ENCODE peak calls at places on chromosomes 12 and 14, in ten cellular contexts. Q, D, N, V, H, G, S, L, F and T are unnamed samples.

GRCh38 chr14:95482967-95483842 is 33.2 kb downstream of the SYNE3 start:
- DNase-seq in Q (peak; percentile 85), D (peak; percentile 98), N (no peak), V (peak; percentile 97), H (peak; percentile 74), G (no peak), S (peak; percentile 61), L (peak; percentile 47), F (no peak), T (peak; percentile 64)

GRCh38 chr12:4767181-4767580 is 47.0 kb downstream of the GALNT8 start:
- DNase-seq in Q (no peak), D (no peak), N (no peak), V (no peak), H (no peak), G (no peak), S (no peak), L (no peak), F (no peak), T (no peak)

GRCh38 chr12:72872986-72873385 is 600.8 kb downstream of the TRHDE start:
- DNase-seq in Q (no peak), D (no peak), N (no peak), V (no peak), H (no peak), G (no peak), S (no peak), L (no peak), F (no peak), T (no peak)

GRCh38 chr14:62501021-62501750 is 544.1 kb downstream of the KCNH5 start:
- DNase-seq in Q (no peak), D (no peak), N (no peak), V (no peak), H (no peak), G (no peak), S (no peak), L (no peak), F (no peak), T (no peak)

GRCh38 chr12:129532707-129533499 is 370.9 kb downstream of the TMEM132D start:
- DNase-seq in Q (no peak), D (no peak), N (no peak), V (no peak), H (no peak), G (no peak), S (no peak), L (no peak), F (no peak), T (no peak)

GRCh38 chr14:36238666-36239363 is 62.3 kb upstream of the PTCSC3 start:
- DNase-seq in Q (no peak), D (no peak), N (no peak), V (peak; percentile 93), H (no peak), G (no peak), S (peak; percentile 46), L (no peak), F (no peak), T (no peak)

GRCh38 chr12:43551271-43551970 is 582 bp downstream of the ADAMTS20 start:
- DNase-seq in Q (peak; percentile 76), D (no peak), N (peak; percentile 26), V (peak; percentile 6), H (no peak), G (no peak), S (no peak), L (no peak), F (no peak), T (no peak)

GRCh38 chr14:64074961-64075619 is 219.1 kb downstream of the ESR2 start:
- DNase-seq in Q (no peak), D (peak; percentile 70), N (no peak), V (peak; percentile 68), H (no peak), G (no peak), S (no peak), L (no peak), F (no peak), T (no peak)

GRCh38 chr14:37061697-37062096 is 110.7 kb downstream of the SLC25A21 start:
- DNase-seq in Q (no peak), D (no peak), N (no peak), V (no peak), H (no peak), G (no peak), S (peak; percentile 51), L (no peak), F (no peak), T (no peak)

GRCh38 chr14:69375182-69375581 is 22.9 kb downstream of the ERH start:
- DNase-seq in Q (no peak), D (no peak), N (no peak), V (no peak), H (no peak), G (no peak), S (no peak), L (no peak), F (no peak), T (no peak)

GRCh38 chr14:22871200-22871961 is at the start of gene LRP10:
- DNase-seq in Q (peak; percentile 99), D (peak; percentile 90), N (peak; percentile 97), V (peak; percentile 91), H (peak; percentile 92), G (peak; percentile 56), S (peak; percentile 94), L (peak; percentile 95), F (peak; percentile 68), T (peak; percentile 74)

GRCh38 chr14:22871962-22872832 is 657 bp downstream of the LRP10 start:
- DNase-seq in Q (peak; percentile 84), D (peak; percentile 87), N (peak; percentile 90), V (peak; percentile 87), H (peak; percentile 74), G (peak; percentile 47), S (peak; percentile 86), L (peak; percentile 83), F (peak; percentile 61), T (no peak)

GRCh38 chr14:22875003-22875747 is 3.6 kb downstream of the LRP10 start:
- DNase-seq in Q (no peak), D (no peak), N (no peak), V (no peak), H (no peak), G (no peak), S (no peak), L (no peak), F (no peak), T (no peak)

GRCh38 chr14:22870811-22871199 is 735 bp upstream of the LRP10 start:
- DNase-seq in Q (no peak), D (no peak), N (no peak), V (no peak), H (no peak), G (no peak), S (no peak), L (no peak), F (no peak), T (no peak)

DNA sequence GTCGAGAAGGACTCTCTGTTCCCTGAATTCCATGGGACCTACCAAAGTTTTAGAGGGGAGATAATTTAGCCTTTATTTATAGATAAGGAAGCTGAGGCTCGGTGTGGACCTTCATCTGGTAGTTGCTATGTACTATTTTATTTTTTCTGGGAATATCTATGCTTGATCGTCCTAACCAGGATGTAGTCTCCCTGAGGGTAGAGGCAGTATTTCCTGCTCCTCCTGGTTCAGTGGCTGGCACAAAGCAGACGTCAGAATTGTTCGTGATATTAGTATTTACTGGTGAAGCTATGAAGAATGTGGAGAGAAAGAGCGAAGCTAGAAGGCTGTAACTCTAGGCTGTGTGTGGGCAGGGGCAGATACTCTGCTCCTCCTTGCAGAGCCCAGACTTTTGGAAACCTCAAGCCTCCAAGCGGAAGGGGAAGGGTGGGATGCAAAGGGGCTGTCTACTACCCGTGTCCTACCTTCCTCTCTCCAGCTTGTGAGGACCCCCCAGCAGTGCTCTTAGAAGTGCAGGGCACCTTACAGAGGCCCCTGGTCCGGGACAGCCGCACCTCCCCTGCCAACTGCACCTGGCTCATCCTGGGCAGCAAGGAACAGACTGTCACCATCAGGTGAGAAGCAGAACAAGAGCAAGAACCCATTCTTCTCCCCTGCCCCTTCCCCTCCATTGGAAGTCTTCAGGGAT is 1.4 kb downstream of the LRP10 start:
- DNase-seq in Q (no peak), D (no peak), N (no peak), V (no peak), H (no peak), G (no peak), S (no peak), L (no peak), F (no peak), T (no peak)
- H3K27ac ChIP-seq in Q (peak overlapping the region; percentile 100), D (peak overlapping the region; percentile 89), N (peak overlapping the region; percentile 90), V (peak overlapping the region; percentile 96), H (peak overlapping the region; percentile 97), G (peak overlapping the region; percentile 85), S (peak overlapping the region; percentile 29), L (peak overlapping the region; percentile 98), F (peak overlapping the region; percentile 93), T (peak overlapping the region; percentile 100)

DNA sequence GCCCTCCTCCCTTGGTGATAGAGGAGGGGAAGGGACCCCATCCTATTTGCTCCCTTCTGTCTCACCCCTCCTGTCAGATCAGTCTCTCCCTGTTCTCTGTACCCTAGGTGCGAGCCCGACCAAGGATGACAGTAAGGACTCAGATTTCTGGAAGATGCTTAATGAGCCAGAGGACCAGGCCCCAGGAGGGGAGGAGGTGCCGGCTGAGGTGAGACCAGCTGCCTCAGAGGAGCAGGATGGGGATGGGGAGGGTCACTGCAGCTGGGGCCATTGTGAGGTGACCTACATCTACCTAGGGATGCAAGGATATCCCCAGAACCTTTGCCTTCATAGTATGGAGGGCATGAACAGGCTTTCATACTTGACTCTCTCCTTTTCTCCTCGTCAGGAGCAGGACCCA is 22.2 kb downstream of the AGAP2 start:
- DNase-seq in Q (no peak), D (no peak), N (no peak), V (no peak), H (no peak), G (no peak), S (no peak), L (no peak), F (no peak), T (no peak)
- H3K4me1 ChIP-seq in Q (no peaks in the 10 kb centered on the region), D (no peaks in the 10 kb centered on the region), N (no peaks in the 10 kb centered on the region), V (no peaks in the 10 kb centered on the region), H (no peaks in the 10 kb centered on the region), G (no peaks in the 10 kb centered on the region), S (no peaks in the 10 kb centered on the region), L (no peaks in the 10 kb centered on the region), F (no peaks in the 10 kb centered on the region), T (no peaks in the 10 kb centered on the region)

DNA sequence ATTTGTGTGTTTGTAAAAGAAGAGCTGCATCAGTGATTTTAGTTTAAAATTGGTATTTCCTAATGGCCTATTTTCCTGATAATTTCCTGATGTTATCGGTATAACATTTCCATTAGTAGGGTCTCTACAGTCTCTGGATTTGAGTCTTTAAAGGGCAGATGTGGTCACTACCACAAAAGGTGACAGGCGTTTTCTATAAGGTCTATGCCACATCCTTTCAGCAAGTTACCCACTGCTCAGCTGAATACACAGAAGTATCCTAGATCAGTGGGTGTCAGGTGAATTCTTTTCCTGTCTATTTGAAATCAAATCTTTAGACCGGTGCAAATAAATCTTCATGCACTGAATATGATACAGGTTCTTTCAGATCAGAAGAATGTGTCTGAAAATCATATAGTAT is 90.2 kb downstream of the LIN7A start:
- DNase-seq in Q (no peak), D (no peak), N (no peak), V (no peak), H (no peak), G (no peak), S (no peak), L (no peak), F (no peak), T (no peak)
- H3K27ac ChIP-seq in Q (no peak overlapping the region), D (no peak overlapping the region), N (no peak overlapping the region), V (no peak overlapping the region), H (no peak overlapping the region), G (no peak overlapping the region), S (peak overlapping the region; percentile 21), L (no peak overlapping the region), F (no peak overlapping the region), T (no peak overlapping the region)

DNA sequence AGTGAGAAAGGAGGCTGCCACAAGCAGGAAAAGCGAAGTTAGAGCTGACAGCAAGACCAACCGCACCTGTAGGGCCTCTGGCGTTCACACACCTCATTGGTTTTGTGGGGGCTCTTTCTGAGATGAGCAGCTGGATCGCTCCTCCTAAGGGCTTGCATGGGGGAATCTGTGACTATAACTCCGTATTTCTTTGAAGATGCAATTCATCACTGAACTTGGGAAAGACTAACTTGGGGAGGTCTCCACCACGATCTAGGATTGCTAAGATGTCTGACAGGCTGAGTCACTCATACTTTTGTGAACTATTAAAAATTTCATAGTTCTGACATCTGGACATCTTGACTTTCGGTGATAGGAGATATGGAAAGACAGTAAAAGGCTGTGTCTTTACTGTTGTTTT is 173.6 kb downstream of the ETV6 start:
- DNase-seq in Q (no peak), D (no peak), N (no peak), V (peak; percentile 32), H (no peak), G (no peak), S (no peak), L (no peak), F (no peak), T (no peak)
- H3K4me1 ChIP-seq in Q (peaks cover 45% of the 10 kb centered on the region), D (peaks cover 16% of the 10 kb centered on the region), N (peaks cover 41% of the 10 kb centered on the region), V (peaks cover 22% of the 10 kb centered on the region), H (peaks cover 56% of the 10 kb centered on the region), G (peaks cover 4% of the 10 kb centered on the region), S (peaks cover 7% of the 10 kb centered on the region), L (no peaks in the 10 kb centered on the region), F (peaks cover 11% of the 10 kb centered on the region), T (peaks cover 8% of the 10 kb centered on the region)